ENCODE peak calls at places on chromosomes 12 and 14, in four cellular contexts. W, U, Q and A are unnamed samples.

GRCh38 chr14:64730681-64731080 is 26.5 kb downstream of the PLEKHG3 start:
- DNase-seq in W (no peak), U (no peak), Q (no peak), A (no peak)

GRCh38 chr14:106875503-106875902 is 1349.1 kb downstream of the TMEM121 start:
- DNase-seq in W (no peak), U (peak), Q (no peak), A (peak)

GRCh38 chr12:112862570-112863137 is 44.1 kb upstream of the OAS1 start:
- DNase-seq in W (no peak), U (no peak), Q (no peak), A (no peak)

GRCh38 chr14:34170891-34171290 is 220.0 kb upstream of the EGLN3 start:
- DNase-seq in W (no peak), U (no peak), Q (no peak), A (no peak)

GRCh38 chr14:76780875-76781647 is 19.8 kb downstream of the VASH1 start:
- DNase-seq in W (no peak), U (no peak), Q (no peak), A (no peak)

GRCh38 chr14:67426983-67427601 is 15.1 kb upstream of the PLEK2 start:
- DNase-seq in W (peak), U (peak), Q (peak), A (peak)

GRCh38 chr12:1138691-1139090 is 147.7 kb downstream of the ERC1 start:
- DNase-seq in W (no peak), U (no peak), Q (no peak), A (no peak)

GRCh38 chr12:101924647-101925046 is 47.3 kb downstream of the DRAM1 start:
- DNase-seq in W (no peak), U (no peak), Q (no peak), A (no peak)

GRCh38 chr12:105741786-105742566 is 396.8 kb downstream of the NUAK1 start:
- DNase-seq in W (peak), U (no peak), Q (peak), A (peak)

GRCh38 chr14:84819528-84819927 is 710.4 kb upstream of the FLRT2 start:
- DNase-seq in W (no peak), U (no peak), Q (no peak), A (no peak)

GRCh38 chr14:78644824-78645559 is 474.8 kb downstream of the NRXN3 start:
- DNase-seq in W (no peak), U (no peak), Q (no peak), A (no peak)

GRCh38 chr12:49622501-49623141 is 740 bp upstream of the PRPF40B start:
- DNase-seq in W (peak), U (peak), Q (no peak), A (no peak)

GRCh38 chr14:24816929-24817637 is 183.1 kb upstream of the GZMB start:
- DNase-seq in W (peak), U (no peak), Q (no peak), A (no peak)

GRCh38 chr14:69355955-69356321 is 42.2 kb downstream of the ERH start:
- DNase-seq in W (no peak), U (no peak), Q (no peak), A (no peak)
- TF ChIP-seq CTCF in W (no peak), U (no peak), Q (no peak), A (no peak)

GRCh38 chr12:65612440-65612839 is 211.8 kb upstream of the HMGA2 start:
- DNase-seq in W (no peak), U (no peak), Q (peak), A (peak)

GRCh38 chr12:65608319-65608916 is 215.9 kb upstream of the HMGA2 start:
- DNase-seq in W (no peak), U (no peak), Q (peak), A (peak)

GRCh38 chr12:65607271-65607880 is 216.9 kb upstream of the HMGA2 start:
- DNase-seq in W (no peak), U (no peak), Q (peak), A (no peak)

GRCh38 chr12:65611396-65611795 is 212.9 kb upstream of the HMGA2 start:
- DNase-seq in W (no peak), U (no peak), Q (peak), A (peak)

DNA sequence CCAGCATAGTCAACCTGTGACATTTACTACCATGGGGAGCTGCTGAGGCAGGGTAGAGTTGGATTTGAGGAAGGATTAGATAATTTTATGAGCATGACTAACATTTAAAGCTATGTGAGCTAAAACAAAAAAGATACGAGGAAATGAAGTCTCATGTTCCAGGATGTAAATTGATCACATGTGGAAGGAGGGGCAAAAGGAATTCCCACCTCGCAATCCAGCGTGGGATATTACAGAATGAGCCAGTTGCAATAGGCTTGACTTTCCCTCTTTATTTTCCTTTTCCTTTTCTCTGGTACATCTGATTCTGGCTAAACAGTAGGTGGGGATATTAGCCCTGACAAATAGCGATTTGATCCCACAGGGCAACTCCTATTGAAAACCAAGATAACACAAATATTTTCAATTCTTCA is 214.9 kb upstream of the HMGA2 start:
- DNase-seq in W (no peak), U (no peak), Q (peak), A (peak)
- TF ChIP-seq CTCF in W (no peak), U (no peak), Q (no peak), A (no peak)

GRCh38 chr12:69714542-69714941 is 15.4 kb upstream of the BEST3 start:
- DNase-seq in W (no peak), U (no peak), Q (no peak), A (no peak)
- TF ChIP-seq CTCF in W (no peak), U (no peak), Q (no peak), A (no peak)

DNA sequence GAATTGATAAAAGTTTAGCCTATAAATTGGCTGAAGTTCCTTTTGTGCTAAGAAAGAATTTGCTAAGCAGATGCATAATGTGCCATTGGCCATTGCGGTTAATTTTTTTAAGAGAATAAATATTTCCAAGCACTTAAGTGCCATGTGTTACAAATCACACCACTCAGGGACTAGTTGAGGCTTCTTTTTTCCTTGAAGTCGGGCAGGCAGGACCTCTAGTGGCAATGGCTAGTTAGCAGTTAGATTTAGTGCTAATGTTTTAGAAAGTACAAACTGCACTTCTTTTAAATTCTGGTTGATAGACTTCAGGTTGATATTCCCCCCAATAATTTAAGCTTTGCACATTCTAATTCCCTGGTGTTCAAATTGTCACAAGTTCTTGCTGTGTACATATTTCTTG is 294.3 kb downstream of the APAF1 start:
- DNase-seq in W (no peak), U (no peak), Q (peak), A (peak)
- TF ChIP-seq CTCF in W (peak), U (peak), Q (peak), A (peak)

GRCh38 chr12:96776908-96777307 is 130.1 kb upstream of the NEDD1 start:
- DNase-seq in W (no peak), U (no peak), Q (no peak), A (no peak)
- TF ChIP-seq CTCF in W (no peak), U (no peak), Q (no peak), A (no peak)

DNA sequence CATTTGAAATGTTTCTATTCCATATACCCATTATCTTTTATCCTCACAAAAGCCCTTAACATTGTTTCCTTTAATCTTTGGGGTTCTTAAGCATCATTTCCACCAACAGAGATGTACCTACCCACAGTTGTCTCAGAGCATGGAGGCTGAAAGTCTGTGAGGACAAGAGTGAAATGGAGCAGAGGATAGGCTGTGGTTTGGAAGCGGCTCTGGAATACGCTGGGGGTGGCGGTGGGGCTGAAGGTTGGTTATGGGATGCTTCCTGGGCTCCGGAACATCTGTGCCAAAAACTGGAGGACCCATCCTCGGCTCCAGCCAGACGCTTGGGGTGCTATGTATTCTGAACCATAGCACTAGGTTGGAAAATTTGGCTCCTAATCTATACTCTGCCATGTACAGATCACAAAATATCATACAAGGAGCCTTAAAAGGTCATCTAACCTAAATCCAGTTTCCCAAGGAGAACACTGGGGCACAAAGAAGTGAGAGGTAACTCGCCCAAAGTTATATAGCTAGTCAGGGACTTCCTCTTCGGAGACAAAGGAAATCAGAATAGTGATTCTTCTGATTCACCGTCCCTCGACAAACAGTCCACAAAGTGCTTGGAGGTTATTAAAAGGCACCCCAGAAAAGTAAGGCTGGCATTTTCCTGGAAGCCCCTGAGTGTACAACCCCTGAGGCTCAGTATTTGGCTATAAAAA is 2.5 kb downstream of the PPP1R3E start:
- DNase-seq in W (no peak), U (no peak), Q (no peak), A (no peak)
- TF ChIP-seq CTCF in W (no peak), U (no peak), Q (no peak), A (no peak)

DNA sequence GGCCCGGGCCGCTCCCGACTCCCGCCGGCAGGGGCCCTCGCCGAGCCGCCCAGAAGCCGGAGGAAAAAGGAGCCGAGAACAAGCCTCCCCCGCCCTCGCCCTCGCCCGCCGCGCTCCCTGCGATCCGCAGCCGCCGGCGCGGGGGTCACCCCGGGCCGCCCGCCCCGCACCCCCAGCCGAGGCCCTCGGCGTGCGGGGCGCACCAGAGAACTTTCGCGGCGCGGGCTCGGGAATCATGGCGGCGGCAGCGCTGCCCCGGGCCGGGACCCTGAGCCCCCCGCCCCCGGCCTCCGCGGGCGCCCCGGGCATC is 519 bp downstream of the CDK2AP1 start:
- DNase-seq in W (peak), U (peak), Q (peak), A (peak)
- TF ChIP-seq CTCF in W (peak), U (peak), Q (peak), A (peak)

DNA sequence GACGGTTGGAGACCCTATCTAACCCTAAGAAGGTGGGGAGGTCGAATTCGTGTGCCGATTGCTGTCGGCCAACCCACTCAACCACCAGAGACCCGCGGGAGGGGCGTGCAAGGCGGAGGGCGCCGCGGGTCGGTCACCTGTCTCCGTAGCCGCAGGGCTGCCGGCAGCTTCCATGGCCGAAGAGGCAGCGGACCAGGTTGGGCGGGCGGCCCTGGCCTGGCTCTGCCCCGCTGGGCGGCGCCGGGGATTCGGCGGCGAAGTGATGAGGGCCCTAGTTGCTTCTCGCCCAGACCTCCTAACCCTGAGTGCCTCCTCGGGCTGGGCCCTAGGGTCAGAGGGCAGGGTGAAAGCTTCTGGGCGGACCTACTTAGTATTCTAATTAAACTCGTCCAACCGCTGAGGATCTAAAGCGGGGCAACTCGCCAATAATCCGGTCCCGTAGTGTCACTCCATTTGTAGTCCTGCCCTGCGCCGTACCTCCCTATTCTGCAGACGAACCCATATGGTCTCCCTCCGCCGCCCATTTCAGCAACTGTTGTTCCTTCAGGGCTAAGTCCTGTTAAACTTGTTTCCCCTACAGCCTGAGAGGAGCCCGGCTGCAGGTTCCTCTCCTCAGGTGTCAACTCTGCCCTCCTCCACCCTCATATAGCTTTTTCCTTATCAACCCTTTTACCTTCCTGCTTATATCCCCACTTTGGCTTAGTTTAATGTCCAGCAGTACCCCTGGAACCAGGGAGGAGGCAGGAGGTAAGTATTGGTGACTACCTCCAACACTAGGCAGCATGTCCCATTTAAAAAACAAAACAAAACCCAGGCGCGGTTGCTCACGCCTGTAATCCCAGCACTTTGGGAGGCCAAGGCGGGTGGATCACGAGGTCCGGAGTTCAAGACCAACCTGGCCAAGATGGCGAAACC is at the start of gene PYM1:
- DNase-seq in W (peak), U (peak), Q (peak), A (peak)
- TF ChIP-seq CTCF in W (no peak), U (no peak), Q (no peak), A (no peak)

DNA sequence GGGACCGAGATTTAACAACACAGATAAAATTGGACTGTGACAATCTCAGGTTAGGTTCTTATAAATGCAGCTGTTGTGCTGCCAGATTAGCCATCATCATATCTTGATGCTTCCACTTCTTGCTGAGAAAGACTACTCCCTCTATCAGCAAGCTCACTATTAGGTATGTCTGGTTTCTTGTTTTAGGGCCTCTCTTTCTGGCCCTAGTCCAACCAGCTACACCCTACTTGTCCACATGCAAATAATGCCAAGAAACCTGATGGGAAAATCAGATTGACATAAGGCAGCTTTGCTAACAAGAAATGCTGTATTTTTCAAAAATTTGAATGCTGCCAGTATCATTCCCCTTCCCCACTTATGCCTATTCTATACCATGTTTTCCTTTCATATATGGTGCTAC is 296.0 kb downstream of the RMST start:
- DNase-seq in W (no peak), U (no peak), Q (no peak), A (no peak)
- TF ChIP-seq CTCF in W (no peak), U (no peak), Q (no peak), A (no peak)